ENCODE peak calls at places on chromosomes 7 and 10, in seven cellular contexts. One of them, this sample, is unnamed.

GRCh38 chr10:14573666-14574261 is 200.9 kb downstream of the FAM107B start:
- DNase-seq in HCT116: peak; percentile 33
- DNase-seq in neural progenitor cell: no peak
- DNase-seq in PC-3: peak; percentile 81
- DNase-seq in IMR-90: peak; percentile 82
- DNase-seq in SK-N-SH: no peak
- DNase-seq in H1: no peak
- DNase-seq in this sample: no peak

GRCh38 chr10:75023074-75023473 is 88.4 kb upstream of the SAMD8 start:
- DNase-seq in PC-3: no peak
- DNase-seq in SK-N-SH: no peak
- DNase-seq in H1: no peak
- DNase-seq in HCT116: no peak
- DNase-seq in IMR-90: no peak
- DNase-seq in neural progenitor cell: no peak
- DNase-seq in this sample: no peak

GRCh38 chr7:123125231-123125630 is 74.5 kb downstream of the SLC13A1 start:
- DNase-seq in neural progenitor cell: no peak
- DNase-seq in HCT116: no peak
- DNase-seq in IMR-90: no peak
- DNase-seq in SK-N-SH: no peak
- DNase-seq in PC-3: no peak
- DNase-seq in H1: no peak
- DNase-seq in this sample: no peak

GRCh38 chr10:35569836-35570235 is 35.3 kb upstream of the GJD4 start:
- DNase-seq in IMR-90: no peak
- DNase-seq in neural progenitor cell: no peak
- DNase-seq in PC-3: no peak
- DNase-seq in HCT116: no peak
- DNase-seq in SK-N-SH: no peak
- DNase-seq in H1: no peak
- DNase-seq in this sample: no peak

GRCh38 chr10:107072786-107073185 is 91.7 kb downstream of the SORCS1 start:
- DNase-seq in H1: no peak
- DNase-seq in neural progenitor cell: peak; percentile 46
- DNase-seq in HCT116: no peak
- DNase-seq in IMR-90: no peak
- DNase-seq in SK-N-SH: peak; percentile 53
- DNase-seq in PC-3: no peak
- DNase-seq in this sample: no peak

GRCh38 chr7:13852281-13852968 is 137.0 kb downstream of the ETV1 start:
- DNase-seq in PC-3: no peak
- DNase-seq in neural progenitor cell: no peak
- DNase-seq in HCT116: no peak
- DNase-seq in H1: no peak
- DNase-seq in SK-N-SH: no peak
- DNase-seq in IMR-90: no peak
- DNase-seq in this sample: no peak

GRCh38 chr7:18684899-18685298 is 189.3 kb downstream of the HDAC9 start:
- DNase-seq in PC-3: no peak
- DNase-seq in SK-N-SH: no peak
- DNase-seq in neural progenitor cell: no peak
- DNase-seq in IMR-90: no peak
- DNase-seq in HCT116: no peak
- DNase-seq in H1: no peak
- DNase-seq in this sample: no peak

GRCh38 chr7:134188311-134188710 is 61.2 kb downstream of the LRGUK start:
- DNase-seq in HCT116: no peak
- DNase-seq in neural progenitor cell: no peak
- DNase-seq in PC-3: peak; percentile 42
- DNase-seq in H1: no peak
- DNase-seq in SK-N-SH: no peak
- DNase-seq in IMR-90: no peak
- DNase-seq in this sample: no peak

GRCh38 chr10:32943854-32944661 is 14.0 kb downstream of the ITGB1 start:
- DNase-seq in PC-3: no peak
- DNase-seq in neural progenitor cell: peak; percentile 35
- DNase-seq in HCT116: no peak
- DNase-seq in IMR-90: no peak
- DNase-seq in H1: peak; percentile 66
- DNase-seq in SK-N-SH: no peak
- DNase-seq in this sample: no peak

GRCh38 chr10:44801383-44802327 is 109.5 kb upstream of the TMEM72 start:
- DNase-seq in H1: no peak
- DNase-seq in SK-N-SH: no peak
- DNase-seq in IMR-90: peak; percentile 97
- DNase-seq in PC-3: peak; percentile 97
- DNase-seq in neural progenitor cell: no peak
- DNase-seq in HCT116: peak; percentile 34
- DNase-seq in this sample: no peak

GRCh38 chr7:6628045-6628444 is 9.1 kb upstream of the ZNF316 start:
- DNase-seq in PC-3: no peak
- DNase-seq in IMR-90: no peak
- DNase-seq in HCT116: no peak
- DNase-seq in H1: no peak
- DNase-seq in neural progenitor cell: no peak
- DNase-seq in SK-N-SH: no peak
- DNase-seq in this sample: no peak

GRCh38 chr10:130020651-130021372 is 56.7 kb upstream of the EBF3 start:
- DNase-seq in PC-3: no peak
- DNase-seq in HCT116: no peak
- DNase-seq in H1: no peak
- DNase-seq in neural progenitor cell: no peak
- DNase-seq in IMR-90: no peak
- DNase-seq in SK-N-SH: no peak
- DNase-seq in this sample: peak; percentile 13

GRCh38 chr7:78479348-78479747 is 680.8 kb downstream of the PHTF2 start:
- DNase-seq in IMR-90: peak; percentile 60
- DNase-seq in PC-3: no peak
- DNase-seq in SK-N-SH: no peak
- DNase-seq in H1: no peak
- DNase-seq in neural progenitor cell: no peak
- DNase-seq in HCT116: no peak
- DNase-seq in this sample: no peak

GRCh38 chr10:44995914-44996633 is 4.6 kb upstream of the ZNF22 start:
- DNase-seq in neural progenitor cell: no peak
- DNase-seq in H1: peak; percentile 38
- DNase-seq in HCT116: no peak
- DNase-seq in SK-N-SH: no peak
- DNase-seq in IMR-90: peak; percentile 71
- DNase-seq in PC-3: no peak
- DNase-seq in this sample: peak; percentile 79

GRCh38 chr7:7136423-7136822 is 45.9 kb upstream of the C1GALT1 start:
- DNase-seq in IMR-90: no peak
- DNase-seq in HCT116: no peak
- DNase-seq in H1: no peak
- DNase-seq in SK-N-SH: no peak
- DNase-seq in neural progenitor cell: no peak
- DNase-seq in PC-3: no peak
- DNase-seq in this sample: no peak

GRCh38 chr10:123614888-123615287 is 51.3 kb upstream of the GPR26 start:
- DNase-seq in IMR-90: peak; percentile 7
- DNase-seq in PC-3: peak; percentile 64
- DNase-seq in H1: peak; percentile 96
- DNase-seq in HCT116: peak; percentile 16
- DNase-seq in neural progenitor cell: peak; percentile 94
- DNase-seq in SK-N-SH: no peak
- DNase-seq in this sample: peak; percentile 70

GRCh38 chr7:151073990-151074389 is 6.6 kb downstream of the FASTK start:
- DNase-seq in neural progenitor cell: no peak
- DNase-seq in IMR-90: no peak
- DNase-seq in SK-N-SH: no peak
- DNase-seq in PC-3: no peak
- DNase-seq in HCT116: no peak
- DNase-seq in H1: no peak
- DNase-seq in this sample: no peak

GRCh38 chr10:3625959-3626751 is 158.9 kb downstream of the KLF6 start:
- DNase-seq in neural progenitor cell: no peak
- DNase-seq in H1: no peak
- DNase-seq in HCT116: no peak
- DNase-seq in PC-3: peak; percentile 61
- DNase-seq in IMR-90: peak; percentile 95
- DNase-seq in SK-N-SH: no peak
- DNase-seq in this sample: no peak

GRCh38 chr7:104923010-104923421 is 91.0 kb upstream of the KMT2E start:
- DNase-seq in SK-N-SH: peak; percentile 74
- DNase-seq in PC-3: peak; percentile 86
- DNase-seq in neural progenitor cell: peak; percentile 86
- DNase-seq in HCT116: peak; percentile 87
- DNase-seq in IMR-90: peak; percentile 88
- DNase-seq in H1: peak; percentile 63
- DNase-seq in this sample: peak; percentile 48

GRCh38 chr7:104921596-104921995 is 92.4 kb upstream of the KMT2E start:
- DNase-seq in IMR-90: no peak
- DNase-seq in HCT116: no peak
- DNase-seq in neural progenitor cell: no peak
- DNase-seq in SK-N-SH: no peak
- DNase-seq in H1: no peak
- DNase-seq in PC-3: no peak
- DNase-seq in this sample: no peak

GRCh38 chr7:104926905-104927454 is 87.0 kb upstream of the KMT2E start:
- DNase-seq in IMR-90: no peak
- DNase-seq in H1: peak; percentile 63
- DNase-seq in SK-N-SH: no peak
- DNase-seq in neural progenitor cell: peak; percentile 20
- DNase-seq in PC-3: no peak
- DNase-seq in HCT116: no peak
- DNase-seq in this sample: no peak

GRCh38 chr7:104926189-104926904 is 87.7 kb upstream of the KMT2E start:
- DNase-seq in IMR-90: no peak
- DNase-seq in SK-N-SH: no peak
- DNase-seq in PC-3: no peak
- DNase-seq in H1: no peak
- DNase-seq in neural progenitor cell: no peak
- DNase-seq in HCT116: no peak
- DNase-seq in this sample: no peak

DNA sequence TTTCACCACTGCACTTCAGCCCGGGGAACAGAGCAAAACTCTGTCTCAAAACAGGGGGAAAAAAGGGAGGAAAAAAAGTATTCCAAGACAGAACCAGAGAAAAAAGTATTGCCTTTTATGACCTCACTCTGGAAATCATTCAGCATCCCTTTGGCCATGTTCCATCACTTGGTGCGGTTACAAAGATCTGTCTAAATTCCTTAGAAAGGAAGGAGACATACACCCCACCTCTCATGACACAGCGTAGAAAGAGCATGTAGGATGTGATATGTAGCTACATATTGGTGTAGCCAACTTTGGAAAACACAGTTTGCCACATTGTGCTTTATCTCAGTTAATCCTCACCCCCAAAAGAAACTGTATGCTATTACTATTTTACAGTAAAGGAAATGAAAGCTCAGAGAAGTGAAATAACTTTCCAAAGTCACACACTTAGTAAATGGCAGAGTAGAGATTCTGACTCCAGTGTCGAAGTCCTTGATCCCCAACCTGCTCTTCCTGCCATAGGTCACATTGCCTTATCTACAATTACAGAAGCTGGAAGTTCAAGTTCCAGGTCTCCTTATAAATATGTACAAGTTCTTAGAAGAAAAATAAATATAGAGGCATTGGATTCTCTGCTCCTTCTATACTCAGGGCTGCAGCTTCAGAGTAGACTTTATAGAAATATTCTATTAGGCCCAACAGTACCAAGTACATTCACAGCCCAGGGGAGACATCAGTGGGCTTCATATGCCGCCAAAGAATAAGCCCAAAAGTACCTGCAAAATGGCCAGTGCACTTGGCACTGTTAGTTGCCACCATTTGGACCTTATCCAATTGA is 91.6 kb upstream of the KMT2E start:
- DNase-seq in neural progenitor cell: no peak
- DNase-seq in SK-N-SH: no peak
- DNase-seq in PC-3: no peak
- DNase-seq in H1: no peak
- DNase-seq in HCT116: no peak
- DNase-seq in IMR-90: peak; percentile 70
- DNase-seq in this sample: no peak
- H2AFZ ChIP-seq in neural progenitor cell: no peak overlapping the region
- H2AFZ ChIP-seq in SK-N-SH: no peak overlapping the region
- H2AFZ ChIP-seq in PC-3: peak overlapping the region; percentile 78
- H2AFZ ChIP-seq in H1: no peak overlapping the region
- H2AFZ ChIP-seq in HCT116: no peak overlapping the region
- H2AFZ ChIP-seq in IMR-90: peak overlapping the region; percentile 82
- H2AFZ ChIP-seq in this sample: no peak overlapping the region

DNA sequence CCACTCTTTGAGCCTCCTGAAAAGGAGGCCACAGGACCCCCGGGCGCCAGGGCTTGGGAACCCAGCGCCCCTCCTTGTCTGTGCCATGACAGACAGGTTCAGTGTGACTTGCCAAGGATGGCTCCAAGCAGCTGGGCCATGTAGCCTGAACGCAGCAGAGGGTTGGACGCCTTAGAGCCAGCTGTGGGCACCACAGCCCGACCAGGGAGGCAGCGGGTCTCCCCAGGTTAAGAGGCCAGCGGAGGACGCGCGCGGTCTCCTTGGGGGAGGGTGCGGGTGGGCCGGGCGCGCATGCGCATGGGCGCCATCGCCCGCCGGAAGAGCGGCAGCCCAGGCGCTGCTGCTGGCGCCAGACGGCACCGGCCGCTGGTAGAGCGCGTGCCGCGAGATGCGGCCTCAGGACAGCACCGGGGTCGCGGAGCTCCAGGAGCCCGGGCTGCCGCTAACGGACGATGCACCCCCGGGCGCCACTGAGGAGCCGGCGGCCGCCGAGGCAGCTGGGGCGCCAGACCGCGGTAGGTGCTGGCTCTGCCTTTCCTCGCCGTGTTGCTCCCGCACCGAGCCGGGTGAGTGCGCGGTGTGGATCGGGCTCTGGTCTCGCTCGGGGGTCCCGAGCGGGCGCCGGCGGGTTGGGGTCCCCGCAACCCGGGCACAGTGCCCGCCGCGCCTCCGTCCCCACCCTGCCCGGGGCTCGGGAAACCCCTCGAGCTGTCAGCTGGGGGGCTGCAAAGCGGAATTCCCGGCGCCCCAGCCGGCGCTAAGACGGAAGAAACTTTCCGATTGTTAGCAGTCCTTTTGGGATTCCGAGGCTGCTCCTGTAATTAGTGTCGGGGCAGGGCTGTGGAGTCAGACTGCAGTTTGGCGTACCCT is at the start of gene SLC35G1:
- DNase-seq in IMR-90: peak; percentile 54
- DNase-seq in neural progenitor cell: peak; percentile 92
- DNase-seq in SK-N-SH: peak; percentile 95
- DNase-seq in PC-3: peak; percentile 64
- DNase-seq in HCT116: peak; percentile 38
- DNase-seq in H1: peak; percentile 76
- DNase-seq in this sample: no peak
- TF ChIP-seq CTCF in IMR-90: no peak
- TF ChIP-seq CTCF in neural progenitor cell: no peak
- TF ChIP-seq CTCF in SK-N-SH: no peak
- TF ChIP-seq CTCF in PC-3: no peak
- TF ChIP-seq CTCF in HCT116: no peak
- TF ChIP-seq CTCF in H1: no peak
- TF ChIP-seq CTCF in this sample: no peak

GRCh38 chr7:10977113-10977512 is 3.4 kb downstream of the PHF14 start:
- DNase-seq in HCT116: no peak
- DNase-seq in neural progenitor cell: no peak
- DNase-seq in IMR-90: no peak
- DNase-seq in SK-N-SH: no peak
- DNase-seq in PC-3: no peak
- DNase-seq in H1: no peak
- DNase-seq in this sample: no peak
- H3K4me2 ChIP-seq in HCT116: no peak overlapping the region
- H3K4me2 ChIP-seq in neural progenitor cell: no peak overlapping the region
- H3K4me2 ChIP-seq in IMR-90: no peak overlapping the region
- H3K4me2 ChIP-seq in SK-N-SH: no peak overlapping the region
- H3K4me2 ChIP-seq in PC-3: peak overlapping the region; percentile 96
- H3K4me2 ChIP-seq in H1: no peak overlapping the region
- H3K4me2 ChIP-seq in this sample: peak overlapping the region; percentile 92

GRCh38 chr7:129083525-129083924 is 28.6 kb upstream of the TNPO3 start:
- DNase-seq in HCT116: no peak
- DNase-seq in IMR-90: no peak
- DNase-seq in H1: no peak
- DNase-seq in SK-N-SH: no peak
- DNase-seq in neural progenitor cell: no peak
- DNase-seq in PC-3: no peak
- DNase-seq in this sample: no peak
- H2AFZ ChIP-seq in HCT116: no peak overlapping the region
- H2AFZ ChIP-seq in IMR-90: no peak overlapping the region
- H2AFZ ChIP-seq in H1: no peak overlapping the region
- H2AFZ ChIP-seq in SK-N-SH: no peak overlapping the region
- H2AFZ ChIP-seq in neural progenitor cell: no peak overlapping the region
- H2AFZ ChIP-seq in PC-3: no peak overlapping the region
- H2AFZ ChIP-seq in this sample: no peak overlapping the region